ENCODE peak calls at places on chromosomes 5 and 9, in eight cellular contexts. E is A172; O is PC-9; F is neuronal stem cell; G is NCI-H1105; H is AG08396; V is astrocyte of the spinal cord; X is stimulated activated naive CD8-positive, alpha-beta T cell treated with anti-CD3 and anti-CD28 coated beads, Interleukin-15, Interleukin-2, amounts not matched to agents 100 U/mL and 50 U/mL, for 24 hours. M is an unnamed sample.
A peak's percentile ranks its signal among the peaks of the same experiment; 100 is the strongest.

GRCh38 chr5:160262665-160263064 is 33.4 kb downstream of the FABP6 start:
- DNase-seq in E (no peak), O (no peak), H (no peak), G (no peak), X (no peak), F (no peak), V (no peak), M (no peak)

GRCh38 chr5:55175781-55176175 is 2.8 kb upstream of the CDC20B start:
- DNase-seq in H (no peak), X (no peak), O (no peak), G (no peak), V (no peak), F (no peak), E (no peak), M (no peak)

GRCh38 chr5:58060971-58061370 is 398.9 kb downstream of the PLK2 start:
- DNase-seq in X (no peak), F (no peak), O (no peak), H (peak; percentile 12), V (peak; percentile 8), G (no peak), E (no peak), M (no peak)

GRCh38 chr9:87849144-87849741 is 33.4 kb upstream of the SPATA31E1 start:
- DNase-seq in F (no peak), E (no peak), G (no peak), X (no peak), O (no peak), H (no peak), V (no peak), M (no peak)

GRCh38 chr5:133109655-133110483 is 58.1 kb downstream of the HSPA4 start:
- DNase-seq in F (no peak), E (no peak), H (peak; percentile 51), V (no peak), G (no peak), X (no peak), O (no peak), M (no peak)

GRCh38 chr9:84111726-84112125 is 131.1 kb downstream of the RMI1 start:
- DNase-seq in X (no peak), V (peak; percentile 33), E (peak; percentile 80), H (no peak), O (no peak), G (no peak), F (no peak), M (no peak)

GRCh38 chr9:116792271-116792670 is 105.2 kb downstream of the TRIM32 start:
- DNase-seq in E (no peak), V (no peak), X (no peak), H (no peak), G (no peak), F (peak; percentile 30), O (no peak), M (no peak)

GRCh38 chr9:114723926-114724325 is 41.9 kb upstream of the TEX48 start:
- DNase-seq in E (no peak), F (no peak), V (no peak), G (no peak), H (peak; percentile 29), X (no peak), O (no peak), M (no peak)

GRCh38 chr9:137342482-137342881 is 40.4 kb upstream of the NRARP start:
- DNase-seq in E (no peak), X (no peak), G (no peak), V (no peak), H (no peak), F (no peak), O (no peak), M (no peak)

GRCh38 chr9:38391278-38392118 is 1.0 kb upstream of the ALDH1B1 start:
- DNase-seq in O (no peak), E (no peak), F (no peak), H (no peak), X (no peak), V (no peak), G (no peak), M (no peak)

GRCh38 chr5:57438162-57438561 is 44.4 kb downstream of the ACTBL2 start:
- DNase-seq in X (no peak), F (no peak), H (no peak), O (no peak), G (no peak), E (no peak), V (no peak), M (no peak)

GRCh38 chr5:109561447-109561846 is 128.3 kb upstream of the MAN2A1 start:
- DNase-seq in O (no peak), H (no peak), G (no peak), V (no peak), X (no peak), F (no peak), E (no peak), M (no peak)

GRCh38 chr9:72856985-72857631 is 95.7 kb downstream of the ALDH1A1 start:
- DNase-seq in E (peak; percentile 60), G (peak; percentile 11), O (peak; percentile 58), F (peak; percentile 33), H (peak; percentile 63), V (peak; percentile 65), X (no peak), M (no peak)

GRCh38 chr5:96692436-96692835 is 30.3 kb downstream of the CAST start:
- DNase-seq in G (no peak), O (peak; percentile 63), X (no peak), E (no peak), V (peak; percentile 22), F (no peak), H (peak; percentile 18), M (no peak)

GRCh38 chr5:175797521-175798038 is 73.8 kb upstream of the CPLX2 start:
- DNase-seq in H (no peak), G (peak; percentile 72), O (no peak), F (peak; percentile 30), E (no peak), V (no peak), X (no peak), M (no peak)

GRCh38 chr9:138025908-138026307 is 148.3 kb downstream of the CACNA1B start:
- DNase-seq in V (no peak), X (no peak), E (no peak), F (no peak), O (no peak), H (no peak), G (no peak), M (no peak)

GRCh38 chr9:129331772-129332512 is 153.9 kb upstream of the IER5L start:
- DNase-seq in F (no peak), H (no peak), V (no peak), G (no peak), O (no peak), X (no peak), E (no peak), M (no peak)

GRCh38 chr5:111937091-111937490 is 180.1 kb upstream of the NREP start:
- DNase-seq in X (no peak), V (no peak), F (no peak), G (no peak), O (no peak), E (no peak), H (no peak), M (no peak)

GRCh38 chr9:134395727-134396257 is 69.5 kb downstream of the RXRA start:
- DNase-seq in F (no peak), X (no peak), E (no peak), V (no peak), H (no peak), G (no peak), O (no peak), M (no peak)

GRCh38 chr5:9557696-9558095 is 11.8 kb upstream of the SEMA5A start:
- DNase-seq in F (no peak), V (peak; percentile 69), O (peak; percentile 99), X (no peak), G (no peak), E (peak; percentile 70), H (no peak), M (no peak)

GRCh38 chr5:34803974-34804373 is 35.0 kb upstream of the TTC23L start:
- DNase-seq in G (no peak), X (no peak), E (no peak), O (no peak), H (peak; percentile 11), V (no peak), F (no peak), M (no peak)

GRCh38 chr9:6646028-6646636 is 603 bp upstream of the GLDC start:
- DNase-seq in O (no peak), V (peak; percentile 2), G (no peak), H (no peak), F (no peak), X (peak; percentile 9), E (peak; percentile 26), M (peak; percentile 18)

GRCh38 chr9:89810434-89810833 is 205.6 kb downstream of the GADD45G start:
- DNase-seq in E (peak; percentile 81), V (peak; percentile 50), O (no peak), X (no peak), F (no peak), G (no peak), H (no peak), M (no peak)

GRCh38 chr5:72210913-72211670 is 103.8 kb downstream of the MAP1B start:
- DNase-seq in E (peak; percentile 69), G (no peak), X (no peak), O (peak; percentile 87), H (peak; percentile 49), F (no peak), V (peak; percentile 95), M (no peak)

GRCh38 chr9:95645992-95646391 is 129.2 kb upstream of the PTCH1 start:
- DNase-seq in X (no peak), V (peak; percentile 23), O (no peak), G (no peak), F (no peak), E (no peak), H (no peak), M (no peak)

GRCh38 chr5:67983251-67983941 is 232.2 kb upstream of the PIK3R1 start:
- DNase-seq in O (no peak), V (peak; percentile 92), X (no peak), E (peak; percentile 78), G (no peak), F (no peak), H (peak; percentile 29), M (no peak)

GRCh38 chr5:143153332-143154119 is 250.0 kb downstream of the NR3C1 start:
- DNase-seq in O (no peak), E (no peak), H (peak; percentile 62), F (no peak), G (no peak), X (no peak), V (peak; percentile 88), M (no peak)

GRCh38 chr5:168772466-168772961 is 193.3 kb upstream of the PANK3 start:
- DNase-seq in G (no peak), F (no peak), E (no peak), H (no peak), V (no peak), X (no peak), O (no peak), M (no peak)

GRCh38 chr9:123816817-123817472 is 113.0 kb downstream of the DENND1A start:
- DNase-seq in X (no peak), H (no peak), O (no peak), F (no peak), V (no peak), E (no peak), G (no peak), M (no peak)

GRCh38 chr9:93217706-93218105 is 33.8 kb downstream of the WNK2 start:
- DNase-seq in G (no peak), F (no peak), V (no peak), H (no peak), E (no peak), X (no peak), O (no peak), M (no peak)

GRCh38 chr5:159181152-159181551 is 28.2 kb downstream of the RNF145 start:
- DNase-seq in X (no peak), V (no peak), E (no peak), F (no peak), H (no peak), G (no peak), O (peak; percentile 54), M (no peak)

GRCh38 chr5:111582962-111583669 is 70.8 kb upstream of the STARD4 start:
- DNase-seq in X (no peak), V (peak; percentile 70), O (no peak), E (no peak), H (no peak), F (no peak), G (no peak), M (no peak)

GRCh38 chr9:130309689-130310455 is 44.3 kb downstream of the HMCN2 start:
- DNase-seq in V (no peak), O (no peak), E (no peak), G (no peak), F (no peak), H (no peak), X (no peak), M (no peak)

GRCh38 chr9:98034593-98035546 is 21.7 kb upstream of the NANS start:
- DNase-seq in E (peak; percentile 70), F (peak; percentile 82), G (peak; percentile 55), X (peak; percentile 94), H (peak; percentile 60), V (peak; percentile 67), O (no peak), M (peak; percentile 93)